ENCODE peak calls at places on chromosomes 12 and 14, in four cellular contexts. L is HepG2, I is GM12878, K is K562. R is an unnamed sample.

GRCh38 chr12:28340261-28340660 is 150.0 kb downstream of the CCDC91 start:
- DNase-seq in K (no peak), I (no peak), L (no peak), R (no peak)

GRCh38 chr14:85131523-85131922 is 398.4 kb upstream of the FLRT2 start:
- DNase-seq in I (no peak), K (no peak), L (no peak), R (no peak)

GRCh38 chr12:50050410-50051280 is 6.8 kb upstream of the ASIC1 start:
- DNase-seq in K (peak; percentile 99), L (peak; percentile 46), I (no peak), R (no peak)

GRCh38 chr14:52551696-52552062 is 626 bp downstream of the TXNDC16 start:
- DNase-seq in K (no peak), I (no peak), L (peak; percentile 32), R (peak; percentile 30)

GRCh38 chr12:130655881-130656280 is 60.2 kb downstream of the RIMBP2 start:
- DNase-seq in I (no peak), L (no peak), K (no peak), R (no peak)

GRCh38 chr14:88241810-88242209 is 81.3 kb downstream of the KCNK10 start:
- DNase-seq in K (no peak), L (no peak), I (no peak), R (no peak)

GRCh38 chr14:50260511-50260910 is 29.1 kb upstream of the SOS2 start:
- DNase-seq in L (peak; percentile 23), I (no peak), K (no peak), R (peak; percentile 40)

GRCh38 chr12:128796439-128797118 is 27.2 kb downstream of the SLC15A4 start:
- DNase-seq in L (no peak), K (no peak), I (no peak), R (no peak)

GRCh38 chr12:50061172-50061571 is 3.8 kb downstream of the ASIC1 start:
- DNase-seq in K (no peak), L (no peak), I (no peak), R (no peak)

GRCh38 chr14:69674546-69675245 is 63.3 kb downstream of the SUSD6 start:
- DNase-seq in L (no peak), K (no peak), I (no peak), R (no peak)

GRCh38 chr14:71271166-71271945 is 364.1 kb downstream of the PCNX1 start:
- DNase-seq in K (no peak), L (no peak), I (no peak), R (no peak)

GRCh38 chr12:27324452-27324999 is 8.1 kb upstream of the BMAL2 start:
- DNase-seq in K (no peak), I (no peak), L (no peak), R (no peak)

GRCh38 chr14:33680873-33681272 is 270.0 kb downstream of the EGLN3 start:
- DNase-seq in I (no peak), K (no peak), L (no peak), R (no peak)
- TF ChIP-seq POLR2AphosphoS2 in I (no peak), K (no peak), L (no peak), R (no peak)

GRCh38 chr14:99318959-99319295 is 46.9 kb upstream of the BCL11B start:
- DNase-seq in I (no peak), K (no peak), L (no peak), R (no peak)

GRCh38 chr14:99320105-99320572 is 48.1 kb upstream of the BCL11B start:
- DNase-seq in I (peak; percentile 39), L (peak; percentile 29), K (peak; percentile 84), R (peak; percentile 77)

GRCh38 chr14:99321236-99321925 is 49.4 kb upstream of the BCL11B start:
- DNase-seq in I (no peak), L (no peak), K (no peak), R (no peak)

GRCh38 chr14:99321955-99322730 is 50.1 kb upstream of the BCL11B start:
- DNase-seq in I (no peak), K (no peak), L (no peak), R (no peak)

DNA sequence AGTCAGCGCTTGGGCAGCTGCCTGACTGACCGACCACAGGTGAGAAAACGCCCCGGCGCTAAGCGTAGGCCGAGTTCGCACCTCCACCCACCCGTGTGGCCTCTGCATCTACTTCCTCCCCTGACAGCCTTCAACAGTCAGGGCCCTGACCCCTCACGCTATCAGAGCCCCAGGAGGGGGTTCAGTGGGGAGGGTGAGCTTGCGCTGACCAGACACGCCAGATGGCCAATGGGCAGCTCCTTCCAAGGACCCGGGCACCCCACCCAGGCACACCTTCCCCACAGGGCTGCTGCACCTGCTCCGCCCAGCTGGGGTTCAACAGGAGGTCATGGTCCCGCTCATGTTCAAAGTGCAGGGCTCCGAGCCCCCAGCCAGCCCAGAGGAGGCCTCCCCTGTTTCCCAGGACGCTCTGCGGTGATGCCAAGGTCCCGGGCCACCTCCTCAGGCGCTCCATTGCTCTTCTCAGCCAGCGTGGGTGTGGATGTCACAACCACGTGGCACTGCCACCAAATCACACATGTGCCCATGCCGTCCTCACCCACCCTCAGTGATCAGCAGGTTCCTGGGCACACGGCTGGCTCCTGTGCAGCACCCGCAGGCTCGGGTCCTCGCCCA is 48.7 kb upstream of the BCL11B start:
- DNase-seq in I (no peak), L (no peak), K (no peak), R (no peak)
- TF ChIP-seq POLR2AphosphoS2 in I (no peak), L (no peak), K (no peak), R (no peak)

GRCh38 chr12:47249082-47249481 is 169.3 kb upstream of the AMIGO2 start:
- DNase-seq in I (no peak), L (no peak), K (no peak), R (no peak)
- TF ChIP-seq POLR2AphosphoS2 in I (no peak), L (no peak), K (no peak), R (no peak)

DNA sequence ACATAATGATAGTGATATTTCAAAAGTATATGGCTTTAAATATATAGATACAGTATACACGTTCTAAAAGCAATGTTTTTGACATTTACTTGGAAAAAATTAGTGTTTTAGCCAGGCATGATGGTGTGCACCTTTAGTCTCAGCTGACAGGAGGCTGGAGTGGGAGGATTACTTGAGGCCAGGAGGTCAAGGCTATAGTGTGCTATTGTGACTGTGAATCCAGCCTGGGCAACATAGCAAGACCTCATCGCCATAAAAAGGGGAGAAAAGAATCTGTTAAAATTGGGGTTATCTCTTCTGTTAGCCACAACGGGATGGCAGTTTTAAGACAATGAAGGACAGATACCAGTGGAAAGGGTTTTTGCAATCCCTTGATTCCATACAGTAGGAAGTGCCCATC is 95.2 kb downstream of the PLEKHA5 start:
- DNase-seq in L (no peak), I (no peak), K (no peak), R (no peak)
- TF ChIP-seq POLR2AphosphoS2 in L (no peak), I (no peak), K (no peak), R (no peak)